ENCODE peak calls at places on chromosomes 6 and 20, in nine cellular contexts. V, T, N, L, B, C, E, D and M are unnamed samples.

GRCh38 chr20:36439040-36439730 is 102.1 kb upstream of the MYL9 start:
- DNase-seq in V (no peak), T (peak), N (peak), L (peak), B (no peak), C (peak), E (peak), D (peak), M (peak)

GRCh38 chr6:131657630-131658111 is 20.6 kb downstream of the ENPP3 start:
- DNase-seq in V (no peak), T (no peak), N (no peak), L (no peak), B (no peak), C (peak), E (peak), D (no peak), M (peak)

GRCh38 chr6:156851447-156851846 is 74.3 kb downstream of the ARID1B start:
- DNase-seq in V (no peak), T (peak), N (no peak), L (no peak), B (no peak), C (no peak), E (no peak), D (no peak), M (no peak)

GRCh38 chr6:18334251-18334650 is 52.9 kb upstream of the RNF144B start:
- DNase-seq in V (no peak), T (no peak), N (no peak), L (no peak), B (no peak), C (no peak), E (no peak), D (no peak), M (no peak)

GRCh38 chr6:17865798-17866725 is 121.4 kb downstream of the KIF13A start:
- DNase-seq in V (peak), T (no peak), N (peak), L (no peak), B (peak), C (peak), E (peak), D (peak), M (peak)

GRCh38 chr20:16360668-16361067 is 212.6 kb downstream of the KIF16B start:
- DNase-seq in V (no peak), T (no peak), N (no peak), L (no peak), B (no peak), C (no peak), E (no peak), D (no peak), M (no peak)

GRCh38 chr6:78487401-78487800 is 379.9 kb upstream of the IRAK1BP1 start:
- DNase-seq in V (no peak), T (no peak), N (no peak), L (no peak), B (no peak), C (peak), E (peak), D (no peak), M (no peak)

GRCh38 chr20:18853946-18854646 is 40.5 kb downstream of the SCP2D1 start:
- DNase-seq in V (no peak), T (no peak), N (no peak), L (no peak), B (no peak), C (no peak), E (no peak), D (no peak), M (no peak)

GRCh38 chr20:36784900-36785299 is 11.3 kb upstream of the DSN1 start:
- DNase-seq in V (no peak), T (no peak), N (no peak), L (no peak), B (no peak), C (no peak), E (peak), D (no peak), M (peak)

GRCh38 chr20:22383156-22383555 is 201.2 kb downstream of the FOXA2 start:
- DNase-seq in V (no peak), T (no peak), N (no peak), L (no peak), B (no peak), C (no peak), E (peak), D (no peak), M (no peak)